ENCODE peak calls at places on chromosomes 2 and 18, in nine cellular contexts. F is GM03348, O is A673, R is endothelial cell, U is choroid plexus epithelial cell, Y is NCI-H2029 treated with DMSO at 0.1 percent for 48 hours, E is mesothelial cell of epicardium, L is esophagus squamous epithelium, K is fibroblast of pulmonary artery. D is an unnamed sample.

GRCh38 chr2:235024951-235025773 is 73.3 kb downstream of the SH3BP4 start:
- DNase-seq in F (no peak), O (no peak), R (no peak), U (no peak), Y (no peak), E (no peak), L (no peak), K (no peak), D (no peak)

GRCh38 chr2:35933031-35933430 is 422.5 kb upstream of the CRIM1 start:
- DNase-seq in F (no peak), O (no peak), R (no peak), U (no peak), Y (no peak), E (no peak), L (no peak), K (no peak), D (no peak)

GRCh38 chr18:48920408-48921038 is 30.2 kb downstream of the SMAD7 start:
- DNase-seq in F (no peak), O (no peak), R (no peak), U (no peak), Y (no peak), E (no peak), L (no peak), K (no peak), D (no peak)

GRCh38 chr18:75341267-75341666 is 86.2 kb downstream of the SMIM21 start:
- DNase-seq in F (no peak), O (peak; percentile 8), R (no peak), U (peak; percentile 17), Y (no peak), E (no peak), L (no peak), K (peak; percentile 1), D (no peak)

GRCh38 chr2:95069465-95069864 is 44.0 kb downstream of the MAL start:
- DNase-seq in F (no peak), O (no peak), R (no peak), U (no peak), Y (no peak), E (no peak), L (no peak), K (no peak), D (no peak)

GRCh38 chr2:224736227-224736626 is 20.1 kb upstream of the CCDC195 start:
- DNase-seq in F (no peak), O (no peak), R (no peak), U (no peak), Y (no peak), E (no peak), L (no peak), K (no peak), D (no peak)

GRCh38 chr2:195622966-195623365 is 34.1 kb upstream of the SLC39A10 start:
- DNase-seq in F (no peak), O (no peak), R (no peak), U (no peak), Y (no peak), E (no peak), L (no peak), K (no peak), D (no peak)

GRCh38 chr2:36756438-36756837 is 59.9 kb downstream of the VIT start:
- DNase-seq in F (no peak), O (peak; percentile 94), R (no peak), U (no peak), Y (no peak), E (no peak), L (no peak), K (no peak), D (no peak)

GRCh38 chr2:19540739-19541503 is 182.5 kb upstream of the OSR1 start:
- DNase-seq in F (peak; percentile 78), O (peak; percentile 22), R (no peak), U (peak; percentile 86), Y (no peak), E (no peak), L (no peak), K (peak; percentile 89), D (no peak)

GRCh38 chr2:219596954-219597551 is 604 bp upstream of the STK11IP start:
- DNase-seq in F (peak; percentile 27), O (no peak), R (no peak), U (peak; percentile 33), Y (no peak), E (no peak), L (no peak), K (peak; percentile 30), D (no peak)

GRCh38 chr2:69164379-69164778 is 151.4 kb downstream of the ANTXR1 start:
- DNase-seq in F (peak; percentile 60), O (no peak), R (no peak), U (peak; percentile 79), Y (no peak), E (no peak), L (no peak), K (peak; percentile 84), D (no peak)

GRCh38 chr2:174058022-174058421 is 92.8 kb upstream of the SP3 start:
- DNase-seq in F (no peak), O (no peak), R (no peak), U (peak; percentile 45), Y (no peak), E (no peak), L (no peak), K (no peak), D (no peak)

GRCh38 chr2:234495801-234496441 is 960 bp downstream of the ARL4C start:
- DNase-seq in F (peak; percentile 44), O (no peak), R (peak; percentile 31), U (peak; percentile 28), Y (no peak), E (no peak), L (no peak), K (no peak), D (peak; percentile 39)

GRCh38 chr18:58870621-58871020 is 5.9 kb downstream of the ZNF532 start:
- DNase-seq in F (no peak), O (no peak), R (no peak), U (no peak), Y (no peak), E (no peak), L (no peak), K (no peak), D (no peak)

GRCh38 chr2:113181491-113182051 is 7.8 kb downstream of the PSD4 start:
- DNase-seq in F (no peak), O (no peak), R (no peak), U (no peak), Y (peak; percentile 15), E (no peak), L (no peak), K (no peak), D (peak; percentile 29)

GRCh38 chr2:95001701-95002100 is 23.8 kb upstream of the MAL start:
- DNase-seq in F (no peak), O (no peak), R (no peak), U (no peak), Y (no peak), E (no peak), L (no peak), K (no peak), D (no peak)

GRCh38 chr2:58532641-58533040 is 291.5 kb upstream of the FANCL start:
- DNase-seq in F (no peak), O (no peak), R (no peak), U (no peak), Y (no peak), E (no peak), L (no peak), K (no peak), D (no peak)

GRCh38 chr2:101388232-101388631 is 929 bp upstream of the CREG2 start:
- DNase-seq in F (peak; percentile 43), O (no peak), R (no peak), U (peak; percentile 61), Y (no peak), E (no peak), L (no peak), K (peak; percentile 52), D (no peak)

GRCh38 chr2:67854798-67855197 is 208.0 kb downstream of the C1D start:
- DNase-seq in F (no peak), O (no peak), R (no peak), U (no peak), Y (no peak), E (no peak), L (no peak), K (no peak), D (no peak)

GRCh38 chr18:49884959-49885358 is 71.6 kb upstream of the ACAA2 start:
- DNase-seq in F (no peak), O (no peak), R (no peak), U (peak; percentile 55), Y (no peak), E (no peak), L (no peak), K (no peak), D (no peak)

D was measured in central memory CD4-positive, alpha-beta T cell.